ENCODE peak calls at places on chromosomes 3 and 15, in nine cellular contexts. One of them, this sample, is unnamed. For H3K27me3, the result is how much of the 10 kb centered on the place peaks cover.

GRCh38 chr15:40438712-40439111 is 2.0 kb upstream of the BAHD1 start:
- DNase-seq in heart right ventricle: peak
- DNase-seq in BE2C: no peak
- DNase-seq in IMR-90: no peak
- DNase-seq in cardiac muscle cell: no peak
- DNase-seq in transverse colon: no peak
- DNase-seq in psoas muscle: peak
- DNase-seq in right lobe of liver: no peak
- DNase-seq in spleen: no peak
- DNase-seq in this sample: peak

GRCh38 chr3:103440539-103441113 is 1005.8 kb downstream of the ZPLD1 start:
- DNase-seq in spleen: no peak
- DNase-seq in right lobe of liver: no peak
- DNase-seq in heart right ventricle: no peak
- DNase-seq in transverse colon: no peak
- DNase-seq in psoas muscle: no peak
- DNase-seq in cardiac muscle cell: no peak
- DNase-seq in IMR-90: peak
- DNase-seq in BE2C: no peak
- DNase-seq in this sample: no peak

GRCh38 chr15:62569460-62570404 is 404.6 kb upstream of the C2CD4B start:
- DNase-seq in transverse colon: peak
- DNase-seq in BE2C: no peak
- DNase-seq in IMR-90: peak
- DNase-seq in psoas muscle: peak
- DNase-seq in cardiac muscle cell: peak
- DNase-seq in spleen: no peak
- DNase-seq in heart right ventricle: peak
- DNase-seq in right lobe of liver: peak
- DNase-seq in this sample: peak

GRCh38 chr3:58116985-58117384 is 93.8 kb downstream of the DNASE1L3 start:
- DNase-seq in psoas muscle: no peak
- DNase-seq in IMR-90: peak
- DNase-seq in BE2C: no peak
- DNase-seq in spleen: no peak
- DNase-seq in cardiac muscle cell: no peak
- DNase-seq in right lobe of liver: no peak
- DNase-seq in transverse colon: no peak
- DNase-seq in heart right ventricle: no peak
- DNase-seq in this sample: no peak

GRCh38 chr3:71930056-71930991 is 145.4 kb upstream of the PROK2 start:
- DNase-seq in transverse colon: no peak
- DNase-seq in BE2C: peak
- DNase-seq in spleen: no peak
- DNase-seq in heart right ventricle: no peak
- DNase-seq in IMR-90: peak
- DNase-seq in right lobe of liver: no peak
- DNase-seq in psoas muscle: no peak
- DNase-seq in cardiac muscle cell: peak
- DNase-seq in this sample: no peak

GRCh38 chr3:72821170-72821781 is 27.0 kb downstream of the SHQ1 start:
- DNase-seq in psoas muscle: no peak
- DNase-seq in cardiac muscle cell: peak
- DNase-seq in spleen: no peak
- DNase-seq in transverse colon: peak
- DNase-seq in right lobe of liver: no peak
- DNase-seq in heart right ventricle: no peak
- DNase-seq in BE2C: no peak
- DNase-seq in IMR-90: peak
- DNase-seq in this sample: no peak

GRCh38 chr15:23075927-23076326 is 36.6 kb upstream of the TUBGCP5 start:
- DNase-seq in psoas muscle: no peak
- DNase-seq in transverse colon: no peak
- DNase-seq in spleen: no peak
- DNase-seq in right lobe of liver: no peak
- DNase-seq in BE2C: no peak
- DNase-seq in heart right ventricle: no peak
- DNase-seq in cardiac muscle cell: no peak
- DNase-seq in IMR-90: no peak
- DNase-seq in this sample: no peak

GRCh38 chr3:44954962-44955361 is 21.0 kb downstream of the ZDHHC3 start:
- DNase-seq in right lobe of liver: no peak
- DNase-seq in IMR-90: peak
- DNase-seq in BE2C: no peak
- DNase-seq in psoas muscle: no peak
- DNase-seq in heart right ventricle: no peak
- DNase-seq in spleen: no peak
- DNase-seq in cardiac muscle cell: peak
- DNase-seq in transverse colon: no peak
- DNase-seq in this sample: no peak

GRCh38 chr15:93049914-93050534 is 39.0 kb downstream of the RGMA start:
- DNase-seq in IMR-90: no peak
- DNase-seq in psoas muscle: peak
- DNase-seq in heart right ventricle: no peak
- DNase-seq in BE2C: no peak
- DNase-seq in spleen: no peak
- DNase-seq in cardiac muscle cell: no peak
- DNase-seq in transverse colon: no peak
- DNase-seq in right lobe of liver: no peak
- DNase-seq in this sample: peak

GRCh38 chr3:95343767-95344166 is 1280.9 kb downstream of the NSUN3 start:
- DNase-seq in transverse colon: no peak
- DNase-seq in spleen: no peak
- DNase-seq in heart right ventricle: no peak
- DNase-seq in IMR-90: no peak
- DNase-seq in BE2C: no peak
- DNase-seq in right lobe of liver: no peak
- DNase-seq in psoas muscle: no peak
- DNase-seq in cardiac muscle cell: no peak
- DNase-seq in this sample: no peak

GRCh38 chr3:108420926-108421325 is 89.5 kb downstream of the MYH15 start:
- DNase-seq in right lobe of liver: no peak
- DNase-seq in transverse colon: no peak
- DNase-seq in psoas muscle: no peak
- DNase-seq in IMR-90: peak
- DNase-seq in cardiac muscle cell: peak
- DNase-seq in spleen: no peak
- DNase-seq in BE2C: no peak
- DNase-seq in heart right ventricle: no peak
- DNase-seq in this sample: no peak

GRCh38 chr15:90400759-90401314 is 12.8 kb downstream of the IQGAP1 start:
- DNase-seq in right lobe of liver: no peak
- DNase-seq in BE2C: peak
- DNase-seq in heart right ventricle: peak
- DNase-seq in spleen: no peak
- DNase-seq in IMR-90: peak
- DNase-seq in transverse colon: peak
- DNase-seq in psoas muscle: peak
- DNase-seq in cardiac muscle cell: peak
- DNase-seq in this sample: peak

GRCh38 chr15:48644827-48645557 is 517 bp downstream of the FBN1 start:
- DNase-seq in BE2C: peak
- DNase-seq in right lobe of liver: peak
- DNase-seq in spleen: peak
- DNase-seq in psoas muscle: peak
- DNase-seq in heart right ventricle: peak
- DNase-seq in IMR-90: peak
- DNase-seq in cardiac muscle cell: peak
- DNase-seq in transverse colon: no peak
- DNase-seq in this sample: peak

GRCh38 chr15:26781816-26782215 is 8.9 kb upstream of the GABRB3 start:
- DNase-seq in transverse colon: no peak
- DNase-seq in IMR-90: no peak
- DNase-seq in right lobe of liver: no peak
- DNase-seq in BE2C: no peak
- DNase-seq in psoas muscle: no peak
- DNase-seq in cardiac muscle cell: no peak
- DNase-seq in heart right ventricle: no peak
- DNase-seq in spleen: no peak
- DNase-seq in this sample: no peak

GRCh38 chr15:29322407-29322806 is 52.8 kb upstream of the NSMCE3 start:
- DNase-seq in BE2C: no peak
- DNase-seq in IMR-90: peak
- DNase-seq in psoas muscle: no peak
- DNase-seq in right lobe of liver: no peak
- DNase-seq in cardiac muscle cell: peak
- DNase-seq in transverse colon: no peak
- DNase-seq in spleen: no peak
- DNase-seq in heart right ventricle: no peak
- DNase-seq in this sample: no peak

GRCh38 chr3:171876651-171877272 is 33.6 kb downstream of the TMEM212 start:
- DNase-seq in right lobe of liver: no peak
- DNase-seq in transverse colon: no peak
- DNase-seq in BE2C: no peak
- DNase-seq in heart right ventricle: no peak
- DNase-seq in psoas muscle: no peak
- DNase-seq in spleen: no peak
- DNase-seq in IMR-90: peak
- DNase-seq in cardiac muscle cell: peak
- DNase-seq in this sample: no peak

GRCh38 chr3:132535575-132536441 is 61.3 kb upstream of the ACKR4 start:
- DNase-seq in IMR-90: peak
- DNase-seq in right lobe of liver: no peak
- DNase-seq in cardiac muscle cell: peak
- DNase-seq in transverse colon: peak
- DNase-seq in heart right ventricle: peak
- DNase-seq in BE2C: peak
- DNase-seq in psoas muscle: no peak
- DNase-seq in spleen: no peak
- DNase-seq in this sample: no peak

GRCh38 chr15:93210995-93211394 is 122.0 kb upstream of the RGMA start:
- DNase-seq in IMR-90: no peak
- DNase-seq in transverse colon: no peak
- DNase-seq in spleen: no peak
- DNase-seq in psoas muscle: peak
- DNase-seq in heart right ventricle: no peak
- DNase-seq in BE2C: no peak
- DNase-seq in cardiac muscle cell: no peak
- DNase-seq in right lobe of liver: no peak
- DNase-seq in this sample: no peak

GRCh38 chr3:38016410-38016809 is 13.0 kb downstream of the PLCD1 start:
- DNase-seq in right lobe of liver: no peak
- DNase-seq in psoas muscle: peak
- DNase-seq in heart right ventricle: no peak
- DNase-seq in IMR-90: no peak
- DNase-seq in transverse colon: no peak
- DNase-seq in cardiac muscle cell: no peak
- DNase-seq in BE2C: no peak
- DNase-seq in spleen: no peak
- DNase-seq in this sample: peak

DNA sequence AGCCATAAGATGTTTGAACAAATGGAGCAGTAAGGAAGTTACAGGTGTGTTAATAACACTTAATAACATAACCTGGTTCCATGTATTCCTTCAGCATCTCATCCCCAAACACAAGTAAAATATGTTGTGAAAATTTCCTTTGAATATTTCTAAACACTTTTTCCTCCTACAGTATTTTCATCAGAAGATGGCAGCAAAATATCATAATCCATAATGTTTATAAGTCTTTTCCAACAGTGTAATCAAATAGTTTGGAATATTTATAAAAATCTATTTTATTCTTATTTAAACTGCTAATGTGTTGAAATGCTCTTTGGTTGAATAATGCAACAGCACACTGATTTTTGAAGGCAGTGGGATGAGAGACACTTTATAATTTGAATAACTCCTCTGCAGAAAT is 1020.5 kb downstream of the OTOL1 start:
- DNase-seq in psoas muscle: no peak
- DNase-seq in BE2C: no peak
- DNase-seq in spleen: no peak
- DNase-seq in IMR-90: no peak
- DNase-seq in cardiac muscle cell: peak
- DNase-seq in right lobe of liver: no peak
- DNase-seq in heart right ventricle: no peak
- DNase-seq in transverse colon: no peak
- DNase-seq in this sample: no peak
- TF ChIP-seq CTCF in psoas muscle: no peak
- TF ChIP-seq CTCF in BE2C: no peak
- TF ChIP-seq CTCF in spleen: no peak
- TF ChIP-seq CTCF in IMR-90: peak
- TF ChIP-seq CTCF in cardiac muscle cell: no peak
- TF ChIP-seq CTCF in right lobe of liver: no peak
- TF ChIP-seq CTCF in heart right ventricle: no peak
- TF ChIP-seq CTCF in transverse colon: no peak
- TF ChIP-seq CTCF in this sample: no peak

DNA sequence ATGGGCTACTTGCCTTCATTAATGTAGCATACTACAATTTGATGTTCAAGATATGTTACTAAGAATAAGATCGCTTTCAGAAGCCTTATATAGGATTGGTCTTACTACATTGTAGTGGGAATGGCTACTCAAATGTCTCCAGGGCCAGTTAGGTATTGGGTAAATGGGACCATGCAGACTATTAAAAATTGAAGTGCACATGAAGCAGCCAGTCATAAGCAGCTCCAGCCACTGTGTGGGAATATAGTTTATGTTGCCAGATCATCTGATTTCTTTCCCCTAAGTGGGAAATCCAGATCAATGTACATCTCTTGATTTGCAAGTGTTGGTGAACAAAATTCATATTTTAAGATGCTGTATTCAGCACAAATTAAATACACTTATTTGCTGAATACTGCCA is 5.1 kb downstream of the CTNNB1 start:
- DNase-seq in spleen: no peak
- DNase-seq in right lobe of liver: no peak
- DNase-seq in BE2C: no peak
- DNase-seq in cardiac muscle cell: no peak
- DNase-seq in heart right ventricle: no peak
- DNase-seq in IMR-90: no peak
- DNase-seq in transverse colon: no peak
- DNase-seq in psoas muscle: no peak
- DNase-seq in this sample: no peak
- H3K4me3 ChIP-seq in spleen: no peak
- H3K4me3 ChIP-seq in right lobe of liver: no peak
- H3K4me3 ChIP-seq in BE2C: no peak
- H3K4me3 ChIP-seq in cardiac muscle cell: no peak
- H3K4me3 ChIP-seq in heart right ventricle: no peak
- H3K4me3 ChIP-seq in IMR-90: no peak
- H3K4me3 ChIP-seq in transverse colon: no peak
- H3K4me3 ChIP-seq in psoas muscle: peak
- H3K4me3 ChIP-seq in this sample: no peak

GRCh38 chr15:88803241-88803919 is at the start of gene ACAN:
- DNase-seq in psoas muscle: no peak
- DNase-seq in cardiac muscle cell: no peak
- DNase-seq in heart right ventricle: no peak
- DNase-seq in spleen: no peak
- DNase-seq in right lobe of liver: no peak
- DNase-seq in BE2C: no peak
- DNase-seq in transverse colon: no peak
- DNase-seq in IMR-90: no peak
- DNase-seq in this sample: no peak
- H3K27me3 ChIP-seq in psoas muscle: under half
- H3K27me3 ChIP-seq in cardiac muscle cell: half or more
- H3K27me3 ChIP-seq in heart right ventricle: half or more
- H3K27me3 ChIP-seq in spleen: under half
- H3K27me3 ChIP-seq in right lobe of liver: under half
- H3K27me3 ChIP-seq in BE2C: half or more
- H3K27me3 ChIP-seq in transverse colon: half or more
- H3K27me3 ChIP-seq in IMR-90: under half
- H3K27me3 ChIP-seq in this sample: under half

DNA sequence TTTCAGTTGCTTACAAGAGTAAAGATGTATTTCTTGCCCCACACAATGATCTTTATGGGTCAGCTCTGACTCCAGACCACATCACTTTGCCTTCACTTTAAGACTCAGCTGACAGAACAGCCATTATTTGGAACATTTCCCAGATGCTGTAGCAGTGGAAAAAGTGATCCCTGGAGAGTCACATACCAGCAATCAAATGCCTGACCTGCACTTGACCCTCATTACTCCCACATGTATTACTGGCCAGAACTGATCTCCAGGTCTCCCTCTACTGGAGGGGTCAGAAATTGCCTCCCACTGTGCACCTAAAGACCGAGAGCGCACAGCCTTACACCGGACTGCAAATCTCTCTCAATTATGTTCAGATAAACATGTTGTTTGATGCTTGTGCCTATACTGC is 88.6 kb upstream of the ZNF385D start:
- DNase-seq in BE2C: no peak
- DNase-seq in cardiac muscle cell: peak
- DNase-seq in heart right ventricle: no peak
- DNase-seq in spleen: no peak
- DNase-seq in right lobe of liver: no peak
- DNase-seq in psoas muscle: no peak
- DNase-seq in transverse colon: no peak
- DNase-seq in IMR-90: peak
- DNase-seq in this sample: no peak
- TF ChIP-seq CTCF in BE2C: no peak
- TF ChIP-seq CTCF in cardiac muscle cell: peak
- TF ChIP-seq CTCF in heart right ventricle: peak
- TF ChIP-seq CTCF in spleen: no peak
- TF ChIP-seq CTCF in right lobe of liver: peak
- TF ChIP-seq CTCF in psoas muscle: peak
- TF ChIP-seq CTCF in transverse colon: no peak
- TF ChIP-seq CTCF in IMR-90: no peak
- TF ChIP-seq CTCF in this sample: no peak

This sample was measured in pancreas.